ENCODE peak calls at places on chromosomes 1 and 21, in nine cellular contexts. L is adrenal gland, H is left lung, O is H9, P is colonic mucosa, N is thyroid gland, I is ascending aorta, D is IMR-90, Q is BE2C. B is an unnamed sample.
A peak's percentile ranks its signal among the peaks of the same experiment; 100 is the strongest.

GRCh38 chr1:7409278-7409677 is 361.8 kb upstream of the VAMP3 start:
- DNase-seq in L (peak; percentile 6), H (no peak), O (peak; percentile 14), P (peak; percentile 10), N (no peak), I (no peak), D (no peak), Q (no peak), B (no peak)

GRCh38 chr1:19096990-19097389 is 113.1 kb downstream of the UBR4 start:
- DNase-seq in L (no peak), H (no peak), O (no peak), P (no peak), N (no peak), I (no peak), D (no peak), Q (no peak), B (no peak)

GRCh38 chr1:207798847-207799246 is 47.0 kb downstream of the CD46 start:
- DNase-seq in L (no peak), H (no peak), O (no peak), P (no peak), N (peak; percentile 79), I (no peak), D (peak; percentile 18), Q (no peak), B (no peak)

GRCh38 chr1:115748396-115749130 is 20.0 kb downstream of the CASQ2 start:
- DNase-seq in L (no peak), H (no peak), O (no peak), P (no peak), N (no peak), I (no peak), D (peak; percentile 67), Q (no peak), B (no peak)

GRCh38 chr1:36172983-36173382 is 17.0 kb downstream of the MAP7D1 start:
- DNase-seq in L (no peak), H (no peak), O (no peak), P (no peak), N (no peak), I (no peak), D (peak; percentile 86), Q (no peak), B (peak; percentile 56)

GRCh38 chr21:34673006-34673405 is 4.2 kb downstream of the CLIC6 start:
- DNase-seq in L (no peak), H (no peak), O (no peak), P (no peak), N (no peak), I (no peak), D (no peak), Q (no peak), B (no peak)

GRCh38 chr1:116817582-116818064 is 63.4 kb downstream of the CD2 start:
- DNase-seq in L (no peak), H (no peak), O (peak; percentile 84), P (peak; percentile 52), N (peak; percentile 10), I (no peak), D (peak; percentile 4), Q (peak; percentile 66), B (peak; percentile 47)

GRCh38 chr1:204465469-204466415 is 28.9 kb downstream of the PIK3C2B start:
- DNase-seq in L (no peak), H (no peak), O (no peak), P (no peak), N (no peak), I (peak; percentile 44), D (no peak), Q (peak; percentile 78), B (peak; percentile 40)

GRCh38 chr1:153533689-153534201 is 2.0 kb downstream of the S100A6 start:
- DNase-seq in L (no peak), H (peak; percentile 83), O (no peak), P (peak; percentile 68), N (no peak), I (peak; percentile 60), D (peak; percentile 93), Q (peak; percentile 74), B (no peak)

GRCh38 chr1:212218911-212219310 is 66.3 kb upstream of the PPP2R5A start:
- DNase-seq in L (no peak), H (no peak), O (no peak), P (no peak), N (peak; percentile 43), I (no peak), D (peak; percentile 89), Q (no peak), B (no peak)

GRCh38 chr1:165877940-165878556 is 50.6 kb downstream of the UCK2 start:
- DNase-seq in L (no peak), H (no peak), O (no peak), P (no peak), N (no peak), I (no peak), D (no peak), Q (no peak), B (no peak)

GRCh38 chr1:92587445-92587844 is 100.7 kb upstream of the GFI1 start:
- DNase-seq in L (no peak), H (no peak), O (no peak), P (no peak), N (no peak), I (no peak), D (no peak), Q (no peak), B (no peak)

GRCh38 chr1:212943393-212943710 is 7.0 kb upstream of the VASH2 start:
- DNase-seq in L (no peak), H (no peak), O (no peak), P (no peak), N (no peak), I (no peak), D (no peak), Q (no peak), B (peak; percentile 27)

DNA sequence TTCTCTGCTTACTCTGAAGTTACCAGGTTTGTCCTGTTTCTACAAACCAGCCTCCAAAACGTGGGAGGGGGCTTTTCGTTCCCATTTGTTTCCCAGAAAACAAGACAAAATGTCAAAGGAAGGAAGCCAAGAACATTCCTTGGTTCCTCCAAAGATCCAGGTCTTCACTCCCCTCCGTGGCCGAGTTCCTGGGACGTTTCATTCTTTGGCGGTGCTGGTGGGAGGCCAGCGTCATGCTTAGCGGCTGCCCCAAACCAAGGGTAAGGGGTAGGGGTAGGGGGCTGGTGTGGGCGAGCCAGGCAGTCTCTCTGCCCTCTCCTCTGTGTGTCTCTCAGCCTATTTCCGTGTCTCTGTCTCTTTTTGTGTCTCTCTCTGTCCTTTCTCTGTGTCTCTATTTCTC is 49.5 kb downstream of the MEGF6 start:
- DNase-seq in L (no peak), H (no peak), O (no peak), P (no peak), N (no peak), I (no peak), D (no peak), Q (no peak), B (no peak)
- H3K9me3 ChIP-seq in L (no peaks in the 10 kb centered on the region), H (peaks cover 2% of the 10 kb centered on the region), O (no peaks in the 10 kb centered on the region), P (no peaks in the 10 kb centered on the region), N (no peaks in the 10 kb centered on the region), I (no peaks in the 10 kb centered on the region), D (peaks cover 7% of the 10 kb centered on the region), Q (no peaks in the 10 kb centered on the region), B (no peaks in the 10 kb centered on the region)

DNA sequence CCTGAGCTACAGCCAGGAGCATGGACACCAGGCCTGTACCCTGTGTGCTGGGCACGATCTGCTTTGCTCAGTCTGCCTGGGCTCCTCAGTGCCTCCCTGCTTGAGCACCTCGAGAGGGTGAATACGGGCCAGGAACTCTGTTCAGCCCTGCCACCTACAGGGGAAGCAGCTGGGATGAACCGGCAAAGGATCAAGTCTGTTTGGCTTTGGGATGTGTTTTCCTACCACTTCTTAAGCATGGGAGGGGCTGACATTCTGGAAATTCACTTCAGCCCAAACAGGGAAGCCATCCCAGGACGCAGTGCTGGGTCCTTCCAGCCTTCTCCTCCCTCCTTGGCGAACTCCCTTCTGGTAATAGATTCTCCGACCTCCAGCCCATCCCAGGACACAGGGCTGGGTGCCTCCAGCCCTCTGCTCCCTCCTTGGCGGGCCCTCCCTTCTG is 55.8 kb upstream of the SELENON start:
- DNase-seq in L (peak; percentile 70), H (no peak), O (peak; percentile 74), P (peak; percentile 65), N (peak; percentile 94), I (peak; percentile 25), D (peak; percentile 53), Q (peak; percentile 68), B (peak; percentile 62)
- TF ChIP-seq CTCF in L (peak; percentile 50), H (no peak), O (peak; percentile 61), P (peak; percentile 27), N (peak; percentile 75), I (peak; percentile 32), D (peak; percentile 61), Q (peak; percentile 54), B (peak; percentile 63)

DNA sequence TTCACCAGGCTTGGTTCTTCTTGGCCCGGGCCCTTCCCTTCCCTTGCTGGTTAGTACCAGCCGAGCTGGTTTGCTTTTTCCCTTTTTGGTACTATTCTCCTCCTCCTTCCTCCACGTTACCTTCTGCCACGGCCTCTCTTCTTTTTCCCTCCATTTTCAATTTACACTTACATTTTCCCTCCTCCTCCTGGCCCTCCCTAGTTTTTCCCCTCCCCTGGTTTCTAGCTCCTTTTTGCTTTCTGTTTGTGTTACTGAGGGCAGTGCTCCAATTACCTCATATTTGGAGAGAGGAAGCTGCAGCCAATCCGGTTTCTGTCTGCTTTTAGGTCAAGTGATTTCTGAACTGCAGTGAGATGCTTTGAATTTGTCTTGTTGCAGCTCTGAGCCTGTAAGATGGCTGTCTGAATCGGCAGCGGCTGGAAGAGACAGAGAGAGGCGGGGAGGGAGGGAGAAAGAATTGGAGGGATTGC is 63.7 kb downstream of the MACF1 start:
- DNase-seq in L (peak; percentile 49), H (no peak), O (peak; percentile 41), P (no peak), N (peak; percentile 56), I (no peak), D (peak; percentile 90), Q (no peak), B (peak; percentile 90)
- H3K4me1 ChIP-seq in L (peaks cover 16% of the 10 kb centered on the region), H (peaks cover 60% of the 10 kb centered on the region), O (peaks cover 7% of the 10 kb centered on the region), P (peaks cover 12% of the 10 kb centered on the region), N (peaks cover 14% of the 10 kb centered on the region), I (peaks cover 11% of the 10 kb centered on the region), D (peaks cover 19% of the 10 kb centered on the region), Q (no peaks in the 10 kb centered on the region), B (peaks cover 30% of the 10 kb centered on the region)

GRCh38 chr1:49229555-49229954 is 452.9 kb upstream of the BEND5 start:
- DNase-seq in L (no peak), H (no peak), O (peak; percentile 40), P (no peak), N (peak; percentile 72), I (no peak), D (no peak), Q (peak; percentile 26), B (no peak)
- H3K9me3 ChIP-seq in L (no peaks in the 10 kb centered on the region), H (no peaks in the 10 kb centered on the region), O (peaks cover 58% of the 10 kb centered on the region), P (no peaks in the 10 kb centered on the region), N (no peaks in the 10 kb centered on the region), I (no peaks in the 10 kb centered on the region), D (peaks cover 10% of the 10 kb centered on the region), Q (no peaks in the 10 kb centered on the region), B (peaks cover 3% of the 10 kb centered on the region)

B was measured in cardiac muscle cell.